ENCODE peak calls at places on chromosomes 3 and 15, in six cellular contexts. F is adipocyte, O is keratinocyte, P is tibial artery, K is adrenal gland, D is ovary. X is an unnamed sample. For H3K4me1, the result is how much of the 10 kb centered on the place peaks cover.

GRCh38 chr15:73583568-73583967 is 49.6 kb downstream of the NPTN start:
- DNase-seq in P (no peak), K (no peak), D (no peak), F (no peak), O (no peak), X (no peak)

GRCh38 chr3:196707566-196707965 is 4.5 kb downstream of the CEP19 start:
- DNase-seq in K (no peak), O (no peak), D (no peak), F (no peak), P (no peak), X (no peak)

GRCh38 chr3:101811875-101812274 is 32.9 kb downstream of the NXPE3 start:
- DNase-seq in P (no peak), D (no peak), K (no peak), F (no peak), O (no peak), X (no peak)

GRCh38 chr3:113266738-113267137 is 55.4 kb downstream of the BOC start:
- DNase-seq in D (no peak), K (no peak), P (no peak), F (no peak), O (no peak), X (no peak)

GRCh38 chr3:183279371-183279770 is 26.3 kb downstream of the B3GNT5 start:
- DNase-seq in D (no peak), K (no peak), O (no peak), F (no peak), P (no peak), X (no peak)

GRCh38 chr3:196995646-196996355 is 27.2 kb upstream of the PIGZ start:
- DNase-seq in O (no peak), D (peak), P (peak), K (no peak), F (no peak), X (no peak)

GRCh38 chr3:194272861-194273266 is 78.3 kb downstream of the CPN2 start:
- DNase-seq in D (no peak), F (no peak), P (peak), K (no peak), O (no peak), X (no peak)

GRCh38 chr15:28783466-28783865 is 65.0 kb downstream of the GOLGA6L7 start:
- DNase-seq in F (no peak), O (no peak), D (no peak), P (no peak), K (no peak), X (no peak)

GRCh38 chr3:87987952-87988351 is 70.9 kb downstream of the CGGBP1 start:
- DNase-seq in P (no peak), K (no peak), D (no peak), O (no peak), F (peak), X (no peak)

GRCh38 chr3:115706311-115706829 is 83.1 kb downstream of the GAP43 start:
- DNase-seq in D (no peak), F (no peak), K (peak), O (no peak), P (no peak), X (no peak)

GRCh38 chr3:148718982-148719862 is 21.5 kb downstream of the AGTR1 start:
- DNase-seq in D (no peak), F (peak), K (no peak), O (no peak), P (no peak), X (no peak)

GRCh38 chr3:46575577-46576222 is 9.6 kb upstream of the LRRC2 start:
- DNase-seq in K (no peak), D (no peak), F (no peak), P (no peak), O (no peak), X (no peak)

GRCh38 chr3:125186800-125187598 is 25.5 kb downstream of the SLC12A8 start:
- DNase-seq in D (no peak), O (no peak), F (no peak), P (no peak), K (no peak), X (peak)

GRCh38 chr3:179071161-179071568 is 444 bp downstream of the ZMAT3 start:
- DNase-seq in D (no peak), F (peak), P (no peak), K (no peak), O (no peak), X (no peak)

GRCh38 chr3:14890470-14890869 is 56.9 kb upstream of the NR2C2 start:
- DNase-seq in D (no peak), O (no peak), K (no peak), P (no peak), F (no peak), X (no peak)

GRCh38 chr3:10357592-10358308 is 36.8 kb upstream of the SEC13 start:
- DNase-seq in K (peak), P (peak), D (no peak), F (peak), O (no peak), X (no peak)

GRCh38 chr3:47799733-47800132 is 3.2 kb upstream of the DHX30 start:
- DNase-seq in F (no peak), O (no peak), K (no peak), D (no peak), P (no peak), X (no peak)

GRCh38 chr15:95162967-95163531 is 931.7 kb downstream of the MCTP2 start:
- DNase-seq in K (peak), O (no peak), F (peak), D (no peak), P (no peak), X (no peak)

DNA sequence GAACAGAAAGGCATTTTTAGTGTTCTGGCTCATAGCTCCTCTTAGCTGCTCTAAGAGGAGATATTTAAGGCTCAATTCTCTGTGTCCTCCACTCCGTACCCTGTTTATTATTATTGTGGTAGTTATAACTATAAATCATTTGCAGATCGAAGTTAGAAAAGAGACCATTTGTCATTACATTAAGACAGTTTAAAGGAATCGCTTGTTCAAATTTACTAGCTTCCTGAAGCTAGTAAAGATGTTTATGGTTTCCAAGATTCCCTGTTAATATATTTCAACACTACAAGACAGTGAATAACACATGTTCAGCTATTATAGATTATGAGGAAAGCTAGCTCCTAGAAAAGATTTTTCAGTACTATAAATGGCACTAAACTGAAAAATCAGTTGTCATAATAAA is 12.6 kb downstream of the ATXN7 start:
- DNase-seq in F (no peak), O (no peak), K (no peak), D (no peak), P (no peak), X (no peak)
- H3K4me1 ChIP-seq in F (under half), O (under half), K (under half), D (under half), P (under half), X (under half)

DNA sequence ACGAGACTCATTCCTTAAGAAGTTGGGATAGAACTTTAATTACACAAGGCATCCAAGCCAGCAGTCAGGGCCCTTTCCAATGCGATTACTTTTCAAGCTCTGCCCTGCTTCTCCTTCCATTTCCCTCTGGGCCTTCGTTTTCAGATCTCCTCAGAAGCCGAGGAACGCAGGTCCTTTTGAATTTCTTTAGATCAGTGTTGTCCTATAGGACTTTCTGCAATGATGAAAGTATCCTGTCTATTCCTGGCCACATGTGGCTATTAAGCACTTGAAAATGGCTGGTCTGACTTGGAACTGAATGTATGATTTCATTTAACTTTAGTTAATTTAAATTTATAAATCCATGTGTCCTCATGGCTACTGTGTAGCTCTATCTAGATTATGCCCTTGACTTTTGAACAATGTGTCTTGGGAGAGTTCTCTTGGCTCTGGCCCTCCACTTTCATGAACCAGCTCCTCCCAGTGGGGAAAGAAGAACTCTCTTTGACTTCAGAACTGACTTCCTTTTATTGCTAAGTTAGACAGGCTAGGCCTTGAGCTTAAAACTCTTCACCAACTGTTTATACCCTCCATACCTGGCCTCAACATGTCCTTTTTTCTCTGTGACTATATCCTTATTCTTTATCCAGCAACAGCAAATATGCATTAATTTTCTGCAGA is 22.7 kb downstream of the TGFBR2 start:
- DNase-seq in P (no peak), O (no peak), F (no peak), D (no peak), K (no peak), X (no peak)
- H3K4me1 ChIP-seq in P (under half), O (half or more), F (half or more), D (under half), K (half or more), X (under half)

GRCh38 chr3:190001426-190001825 is 119.3 kb downstream of the P3H2 start:
- DNase-seq in K (no peak), F (no peak), P (no peak), O (no peak), D (no peak), X (no peak)
- H3K4me1 ChIP-seq in K (under half), F (under half), P (under half), O (under half), D (under half), X (under half)

GRCh38 chr3:61875073-61875472 is 313.7 kb downstream of the PTPRG start:
- DNase-seq in P (no peak), O (no peak), D (no peak), F (peak), K (no peak), X (no peak)
- H3K4me1 ChIP-seq in P (under half), O (under half), D (under half), F (half or more), K (under half), X (under half)

GRCh38 chr15:70493376-70493775 is 270.0 kb downstream of the UACA start:
- DNase-seq in O (no peak), F (no peak), D (no peak), P (no peak), K (no peak), X (no peak)
- H3K4me1 ChIP-seq in O (under half), F (under half), D (under half), P (under half), K (under half), X (half or more)

GRCh38 chr3:76111808-76112207 is 326.5 kb upstream of the ZNF717 start:
- DNase-seq in O (no peak), K (no peak), P (no peak), D (no peak), F (no peak), X (no peak)
- H3K4me1 ChIP-seq in O (under half), K (under half), P (under half), D (under half), F (under half), X (under half)

GRCh38 chr3:71185733-71186455 is 397.6 kb downstream of the FOXP1 start:
- DNase-seq in D (no peak), F (no peak), P (no peak), O (no peak), K (no peak), X (no peak)
- H3K4me1 ChIP-seq in D (under half), F (under half), P (under half), O (under half), K (under half), X (under half)

GRCh38 chr3:150251187-150251592 is 156.9 kb upstream of the TSC22D2 start:
- DNase-seq in D (no peak), O (no peak), P (no peak), F (no peak), K (no peak), X (no peak)
- H3K4me1 ChIP-seq in D (under half), O (under half), P (under half), F (half or more), K (under half), X (under half)

GRCh38 chr15:101182215-101182614 is 69.6 kb downstream of the CHSY1 start:
- DNase-seq in F (no peak), P (no peak), K (no peak), D (no peak), O (no peak), X (no peak)

GRCh38 chr15:101185336-101185735 is 66.5 kb downstream of the CHSY1 start:
- DNase-seq in K (no peak), F (no peak), P (no peak), O (no peak), D (no peak), X (no peak)

GRCh38 chr15:101183226-101183925 is 68.5 kb downstream of the CHSY1 start:
- DNase-seq in P (no peak), O (no peak), K (no peak), F (no peak), D (no peak), X (no peak)

GRCh38 chr15:101184830-101185229 is 67.0 kb downstream of the CHSY1 start:
- DNase-seq in K (no peak), D (no peak), P (no peak), F (no peak), O (no peak), X (no peak)

GRCh38 chr15:101183926-101184305 is 67.9 kb downstream of the CHSY1 start:
- DNase-seq in P (no peak), O (no peak), K (no peak), F (no peak), D (no peak), X (no peak)
- H3K4me1 ChIP-seq in P (under half), O (under half), K (under half), F (under half), D (under half), X (under half)

GRCh38 chr3:144106970-144107369 is 135.3 kb downstream of the DIPK2A start:
- DNase-seq in K (no peak), D (no peak), P (no peak), O (no peak), F (no peak), X (no peak)

GRCh38 chr3:144112036-144112435 is 140.4 kb downstream of the DIPK2A start:
- DNase-seq in P (no peak), K (no peak), F (peak), D (no peak), O (no peak), X (no peak)

GRCh38 chr3:144112437-144112836 is 140.8 kb downstream of the DIPK2A start:
- DNase-seq in P (no peak), F (no peak), K (no peak), D (no peak), O (no peak), X (no peak)

GRCh38 chr3:144107923-144108322 is 136.3 kb downstream of the DIPK2A start:
- DNase-seq in P (no peak), O (no peak), D (no peak), K (no peak), F (no peak), X (no peak)

DNA sequence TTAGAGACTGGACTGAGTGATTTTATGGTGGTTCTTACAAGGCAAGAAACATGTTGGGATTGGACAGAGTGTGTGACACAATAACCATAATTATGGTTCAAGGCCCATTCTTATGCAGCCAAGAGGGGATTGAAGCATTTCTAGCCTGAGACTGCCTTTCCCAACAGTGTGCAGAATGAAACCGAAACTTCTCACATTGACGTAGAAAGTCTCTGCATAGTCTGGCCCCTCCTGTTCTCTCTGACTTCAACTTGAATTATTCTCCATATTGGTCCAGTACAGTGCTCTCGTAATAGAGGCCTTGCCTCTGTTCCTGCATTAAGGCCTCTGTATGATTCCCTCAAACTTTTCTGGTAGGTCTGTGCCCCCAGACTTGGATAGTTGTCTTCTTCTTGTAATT is 138.3 kb downstream of the DIPK2A start:
- DNase-seq in O (no peak), D (no peak), F (no peak), P (no peak), K (no peak), X (no peak)
- H3K4me1 ChIP-seq in O (under half), D (under half), F (under half), P (under half), K (under half), X (under half)

X was measured in PC-9.